ENCODE peak calls at places on chromosomes 7 and 10, in eight cellular contexts. N is OCI-LY7, L is PC-3, P is neural progenitor cell, C is SK-N-SH, Q is MM.1S, Y is HCT116, A is GM23338. R is an unnamed sample.

GRCh38 chr10:93039721-93040120 is 20.9 kb upstream of the CYP26C1 start:
- DNase-seq in C (no peak), A (peak), Y (peak), P (peak), Q (peak), L (peak), N (peak), R (peak)

GRCh38 chr10:78460204-78460603 is 426.5 kb downstream of the RPS24 start:
- DNase-seq in P (no peak), L (no peak), Q (no peak), Y (no peak), A (no peak), N (no peak), C (no peak), R (no peak)

GRCh38 chr10:10596256-10596655 is 421.4 kb upstream of the CELF2 start:
- DNase-seq in L (no peak), P (no peak), Q (no peak), A (no peak), N (no peak), Y (no peak), C (no peak), R (no peak)

GRCh38 chr7:88020953-88021650 is 87.1 kb downstream of the ADAM22 start:
- DNase-seq in P (no peak), L (peak), Y (peak), N (no peak), A (no peak), Q (no peak), C (no peak), R (no peak)

GRCh38 chr10:73771722-73772279 is 10.0 kb upstream of the CHCHD1 start:
- DNase-seq in N (peak), Q (peak), L (peak), A (peak), C (no peak), Y (peak), P (peak), R (peak)

GRCh38 chr10:104639595-104640338 is 1.3 kb upstream of the SORCS3 start:
- DNase-seq in Q (no peak), P (peak), L (no peak), A (peak), Y (no peak), N (no peak), C (peak), R (no peak)

GRCh38 chr7:94559972-94560371 is 50.4 kb downstream of the CASD1 start:
- DNase-seq in Q (no peak), N (no peak), L (no peak), P (no peak), A (no peak), C (no peak), Y (no peak), R (no peak)

GRCh38 chr10:5291501-5292195 is 73.1 kb upstream of the UCN3 start:
- DNase-seq in P (peak), L (peak), Y (peak), N (no peak), C (no peak), Q (peak), A (no peak), R (peak)

GRCh38 chr7:105521027-105521730 is 892 bp downstream of the PUS7 start:
- DNase-seq in N (peak), Y (no peak), C (peak), A (peak), Q (peak), L (peak), P (peak), R (peak)

GRCh38 chr10:63261496-63261895 is 128.4 kb downstream of the NRBF2 start:
- DNase-seq in Y (no peak), N (no peak), C (no peak), Q (no peak), L (peak), A (no peak), P (no peak), R (no peak)

GRCh38 chr7:4361774-4362173 is 320.3 kb upstream of the FOXK1 start:
- DNase-seq in N (no peak), A (peak), C (no peak), P (no peak), L (no peak), Y (no peak), Q (no peak), R (no peak)

GRCh38 chr7:105126436-105126975 is 112.5 kb downstream of the KMT2E start:
- DNase-seq in N (no peak), Y (no peak), C (peak), P (no peak), L (no peak), Q (peak), A (no peak), R (no peak)

GRCh38 chr7:24741691-24742639 is 15.3 kb downstream of the GSDME start:
- DNase-seq in A (no peak), L (peak), Y (no peak), P (no peak), C (no peak), Q (no peak), N (no peak), R (peak)

GRCh38 chr7:80614911-80615310 is 23.5 kb upstream of the CD36 start:
- DNase-seq in N (no peak), C (no peak), P (no peak), A (no peak), Q (no peak), L (peak), Y (no peak), R (no peak)

GRCh38 chr10:123538401-123539320 is 127.5 kb upstream of the GPR26 start:
- DNase-seq in A (peak), Q (no peak), N (no peak), C (no peak), Y (no peak), L (no peak), P (no peak), R (no peak)

GRCh38 chr10:91103384-91104184 is 116.9 kb upstream of the PCGF5 start:
- DNase-seq in Y (no peak), N (peak), C (peak), P (no peak), Q (no peak), L (no peak), A (no peak), R (no peak)

GRCh38 chr10:22620140-22620857 is 94.1 kb downstream of the PIP4K2A start:
- DNase-seq in L (peak), N (no peak), Y (peak), Q (no peak), A (no peak), P (no peak), C (peak), R (no peak)

GRCh38 chr7:71925663-71926062 is 486.5 kb downstream of the CALN1 start:
- DNase-seq in Y (no peak), Q (peak), P (peak), A (peak), L (no peak), C (peak), N (peak), R (no peak)

GRCh38 chr7:140003913-140004382 is 58.8 kb downstream of the PARP12 start:
- DNase-seq in P (peak), L (peak), Y (peak), Q (peak), C (peak), A (peak), N (peak), R (peak)

GRCh38 chr10:21398549-21399345 is 126.7 kb downstream of the SKIDA1 start:
- DNase-seq in A (no peak), Y (no peak), P (no peak), N (no peak), Q (no peak), L (peak), C (no peak), R (no peak)

GRCh38 chr10:87596351-87596750 is 63.3 kb upstream of the PAPSS2 start:
- DNase-seq in Y (no peak), N (no peak), C (no peak), P (no peak), A (no peak), L (no peak), Q (no peak), R (no peak)

GRCh38 chr10:18190840-18191239 is 50.6 kb downstream of the CACNB2 start:
- DNase-seq in L (no peak), N (no peak), Q (no peak), Y (no peak), A (no peak), C (no peak), P (no peak), R (no peak)

GRCh38 chr10:93352638-93353383 is 129.3 kb downstream of the MYOF start:
- DNase-seq in N (peak), L (peak), Y (no peak), P (peak), C (peak), A (peak), Q (peak), R (peak)

GRCh38 chr10:104300002-104300735 is 31.2 kb downstream of the GSTO2 start:
- DNase-seq in P (no peak), L (peak), Y (no peak), A (no peak), C (no peak), N (no peak), Q (no peak), R (peak)

GRCh38 chr7:147013820-147014219 is 897.2 kb downstream of the CNTNAP2 start:
- DNase-seq in P (no peak), C (no peak), Y (no peak), N (no peak), L (no peak), Q (no peak), A (no peak), R (no peak)

GRCh38 chr10:108850138-108850854 is 1073.0 kb downstream of the XPNPEP1 start:
- DNase-seq in P (no peak), Q (peak), N (peak), Y (no peak), C (no peak), A (no peak), L (no peak), R (no peak)

GRCh38 chr10:102119417-102120141 is 589 bp downstream of the LDB1 start:
- DNase-seq in C (peak), Y (peak), A (peak), N (peak), P (peak), L (peak), Q (peak), R (peak)

GRCh38 chr7:137940656-137941518 is 61.0 kb downstream of the CREB3L2 start:
- DNase-seq in L (no peak), Q (no peak), C (no peak), Y (no peak), N (no peak), P (no peak), A (no peak), R (peak)

GRCh38 chr10:29861811-29862505 is 197.4 kb downstream of the JCAD start:
- DNase-seq in C (no peak), A (no peak), Y (no peak), L (peak), P (no peak), Q (no peak), N (no peak), R (no peak)

GRCh38 chr10:129446182-129446581 is 20.9 kb upstream of the MGMT start:
- DNase-seq in N (no peak), L (no peak), A (peak), Q (no peak), P (no peak), Y (no peak), C (no peak), R (no peak)

GRCh38 chr10:132264966-132265877 is 42.5 kb downstream of the STK32C start:
- DNase-seq in Q (no peak), P (peak), C (peak), Y (no peak), N (no peak), L (no peak), A (no peak), R (peak)

GRCh38 chr7:143884276-143884977 is 17.5 kb downstream of the TCAF1 start:
- DNase-seq in C (no peak), N (no peak), L (no peak), P (no peak), Y (no peak), Q (no peak), A (no peak), R (no peak)

GRCh38 chr10:100942229-100942628 is 27.1 kb upstream of the SEMA4G start:
- DNase-seq in Y (no peak), C (no peak), P (no peak), Q (no peak), A (no peak), N (no peak), L (no peak), R (no peak)

GRCh38 chr10:100934084-100934659 is 21.4 kb downstream of the SLF2 start:
- DNase-seq in Q (no peak), Y (no peak), P (no peak), A (peak), L (peak), C (peak), N (peak), R (peak)

GRCh38 chr10:100945754-100946153 is 23.6 kb upstream of the SEMA4G start:
- DNase-seq in Y (no peak), L (no peak), P (no peak), Q (no peak), N (no peak), C (no peak), A (no peak), R (no peak)

GRCh38 chr10:100943508-100943907 is 25.8 kb upstream of the SEMA4G start:
- DNase-seq in P (no peak), Y (no peak), C (no peak), A (no peak), Q (no peak), L (no peak), N (no peak), R (no peak)

DNA sequence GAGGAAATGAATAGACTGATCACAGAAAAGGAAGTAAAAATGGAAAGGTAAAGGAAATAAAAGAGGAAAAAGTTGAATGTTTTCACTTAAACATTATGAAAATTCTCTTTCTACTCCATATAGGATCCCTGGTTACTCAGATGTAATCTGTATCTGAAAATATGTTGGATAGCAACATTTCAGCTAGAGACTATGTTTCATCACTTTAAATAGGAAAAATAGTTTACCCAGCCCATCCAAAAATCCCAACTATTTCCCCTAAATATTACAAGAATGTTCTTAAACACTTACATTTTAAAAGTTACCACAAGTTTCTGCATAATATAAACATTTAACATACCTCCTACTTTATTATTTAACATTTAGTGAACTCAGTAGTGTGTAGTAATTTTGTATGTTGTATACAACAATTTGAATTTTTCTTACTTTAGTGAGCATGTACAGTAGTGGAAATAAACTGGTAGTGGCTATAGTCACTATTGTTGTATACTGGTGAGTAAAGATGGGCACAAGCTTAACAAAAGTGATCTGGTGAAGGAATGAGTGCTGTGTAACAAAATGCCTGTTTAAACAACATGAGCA is 27.1 kb downstream of the SLF2 start:
- DNase-seq in N (no peak), A (no peak), Y (no peak), Q (no peak), P (no peak), L (no peak), C (no peak), R (no peak)
- TF ChIP-seq CTCF in N (no peak), A (no peak), Y (no peak), Q (no peak), P (no peak), L (no peak), C (no peak), R (no peak)

DNA sequence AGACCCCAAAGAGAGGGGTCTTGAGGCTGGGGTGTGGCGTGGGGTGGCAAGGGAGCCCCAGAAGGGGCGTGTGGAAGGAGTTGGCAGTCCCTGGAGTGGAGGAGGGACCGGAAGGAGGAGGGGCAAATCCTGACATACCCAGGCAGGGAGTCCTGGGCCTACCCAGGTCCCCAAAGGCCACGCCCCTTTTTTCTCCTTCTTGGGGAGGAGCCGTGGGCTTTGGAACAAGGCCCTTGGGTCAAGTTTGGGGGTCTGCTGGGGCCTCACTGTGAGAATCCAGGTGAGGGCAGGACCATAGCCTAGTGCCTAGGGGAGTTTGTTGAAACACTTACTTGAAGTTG is 1.2 kb upstream of the SMARCD3 start:
- DNase-seq in A (peak), C (peak), N (no peak), L (no peak), Q (no peak), P (peak), Y (peak), R (peak)
- TF ChIP-seq EZH2phosphoT487 in A (no peak), C (no peak), N (no peak), L (no peak), Q (no peak), P (no peak), Y (no peak), R (no peak)

GRCh38 chr7:151984612-151985011 is 28.4 kb downstream of the GALNTL5 start:
- DNase-seq in Y (no peak), Q (no peak), N (no peak), L (no peak), A (peak), P (no peak), C (no peak), R (no peak)
- TF ChIP-seq CTCF in Y (no peak), Q (no peak), N (no peak), L (no peak), A (peak), P (no peak), C (no peak), R (no peak)

GRCh38 chr7:48132792-48133191 is 38.5 kb upstream of the ABCA13 start:
- DNase-seq in N (no peak), P (no peak), L (no peak), C (no peak), Q (no peak), Y (no peak), A (no peak), R (no peak)

GRCh38 chr7:48126037-48126436 is 37.0 kb downstream of the UPP1 start:
- DNase-seq in L (no peak), P (no peak), C (no peak), A (no peak), N (no peak), Y (no peak), Q (no peak), R (no peak)

DNA sequence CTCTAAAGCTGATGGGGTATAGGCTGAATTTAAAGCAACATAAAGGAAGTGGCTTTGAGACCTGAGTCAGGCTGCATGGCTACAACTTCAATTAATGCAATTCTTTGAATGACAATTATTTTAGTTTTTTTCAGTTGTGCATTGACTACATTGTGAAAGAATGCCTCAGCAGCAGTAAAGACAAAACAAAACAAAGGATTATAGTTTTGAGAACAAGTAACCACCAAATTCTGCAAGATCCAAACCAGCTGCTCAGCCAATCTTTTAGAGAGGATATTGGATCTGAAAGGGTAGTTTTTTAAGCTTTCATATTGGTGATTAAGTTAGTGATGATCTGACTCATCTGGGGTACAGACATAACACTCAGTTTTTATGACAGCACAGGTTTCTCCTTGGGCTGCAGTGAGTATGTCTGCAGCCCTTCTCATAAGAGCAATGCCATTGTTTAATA is 40.6 kb upstream of the ABCA13 start:
- DNase-seq in N (no peak), P (no peak), C (no peak), Y (no peak), L (no peak), Q (no peak), A (no peak), R (no peak)
- TF ChIP-seq EZH2phosphoT487 in N (no peak), P (no peak), C (no peak), Y (no peak), L (no peak), Q (no peak), A (no peak), R (no peak)

DNA sequence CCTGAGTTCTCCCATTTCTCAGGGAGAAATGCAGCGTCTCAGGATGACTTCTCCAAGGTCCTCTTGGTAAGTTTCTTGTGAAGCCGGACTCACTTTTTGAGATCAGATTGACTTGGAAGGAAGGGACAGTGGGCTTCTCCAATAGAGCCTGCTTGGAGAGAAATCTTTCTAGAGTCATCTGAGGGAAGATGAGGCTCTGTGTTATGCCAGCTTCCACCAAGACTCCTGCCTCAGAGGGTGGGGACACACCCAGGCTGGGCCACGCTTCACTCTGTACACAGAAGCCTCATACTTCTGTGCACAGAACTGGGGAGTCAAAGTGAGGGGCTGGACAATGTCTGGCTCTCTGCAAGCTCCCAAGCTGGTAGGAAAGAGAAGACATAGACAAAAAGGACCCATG is 5.5 kb downstream of the C10orf105 start:
- DNase-seq in C (no peak), A (no peak), N (no peak), L (no peak), Y (no peak), Q (no peak), P (no peak), R (no peak)
- TF ChIP-seq CTCF in C (no peak), A (no peak), N (no peak), L (no peak), Y (no peak), Q (no peak), P (no peak), R (no peak)

GRCh38 chr7:7719235-7719634 is 828 bp upstream of the RPA3 start:
- DNase-seq in A (no peak), N (peak), C (peak), P (no peak), Q (peak), L (peak), Y (peak), R (peak)
- TF ChIP-seq EZH2phosphoT487 in A (no peak), N (no peak), C (no peak), P (no peak), Q (no peak), L (no peak), Y (no peak), R (no peak)

R was measured in hepatocyte.